ENCODE peak calls at places on chromosomes 4 and X, in seven cellular contexts. S is T follicular helper cell; H is AG08395; P is activated B cell treated with CpG ODN at 0.5 μM for 24 hours; D is lower leg skin; N is glomerular endothelial cell; O is activated T-cell treated with anti-CD3 and anti-CD28 coated beads, Interleukin-2, amount 50 U/mL, for 48 hours. W is an unnamed sample.

GRCh38 chrX:7071390-7071789 is 76.1 kb upstream of the STS start:
- DNase-seq in S (no peak), D (no peak), O (no peak), P (no peak), N (no peak), H (no peak), W (no peak)

GRCh38 chr4:180940680-180941079 is 1302.5 kb upstream of the TENM3 start:
- DNase-seq in N (no peak), D (no peak), S (no peak), H (no peak), O (no peak), P (no peak), W (no peak)

GRCh38 chr4:6546681-6547447 is 28.1 kb upstream of the MAN2B2 start:
- DNase-seq in N (peak), D (no peak), S (no peak), O (peak), H (peak), P (no peak), W (peak)

GRCh38 chr4:28523791-28524190 is 1663.2 kb downstream of the STIM2 start:
- DNase-seq in P (no peak), S (no peak), N (no peak), H (no peak), D (no peak), O (no peak), W (no peak)

GRCh38 chr4:173333658-173334084 is 487 bp downstream of the HMGB2 start:
- DNase-seq in S (peak), H (peak), P (no peak), D (peak), O (no peak), N (no peak), W (peak)

GRCh38 chr4:56218230-56218895 is 168.9 kb downstream of the AASDH start:
- DNase-seq in D (no peak), H (no peak), P (no peak), N (no peak), O (no peak), S (no peak), W (no peak)

GRCh38 chr4:45679411-45679810 is 444.4 kb downstream of the GABRG1 start:
- DNase-seq in H (no peak), P (no peak), S (no peak), N (no peak), O (no peak), D (no peak), W (no peak)

GRCh38 chr4:113397114-113397701 is 347.8 kb downstream of the ANK2 start:
- DNase-seq in H (peak), S (no peak), N (no peak), P (no peak), O (no peak), D (no peak), W (no peak)

GRCh38 chrX:118216086-118216485 is 99.5 kb upstream of the KLHL13 start:
- DNase-seq in P (no peak), H (no peak), N (no peak), O (no peak), S (no peak), D (no peak), W (no peak)

GRCh38 chr4:174383783-174384182 is 100.1 kb downstream of the CEP44 start:
- DNase-seq in S (no peak), D (no peak), O (no peak), H (no peak), P (no peak), N (no peak), W (no peak)

GRCh38 chr4:769511-769910 is 56.4 kb downstream of the CPLX1 start:
- DNase-seq in D (no peak), S (no peak), O (no peak), H (no peak), N (no peak), P (no peak), W (no peak)

GRCh38 chrX:101595739-101596419 is 21.9 kb downstream of the ARMCX6 start:
- DNase-seq in S (peak), D (peak), N (peak), P (no peak), H (peak), O (no peak), W (peak)

GRCh38 chr4:186719925-186720694 is 3.5 kb downstream of the FAT1 start:
- DNase-seq in H (no peak), S (no peak), N (no peak), D (no peak), O (no peak), P (no peak), W (peak)

GRCh38 chrX:68487254-68487653 is 11.6 kb upstream of the YIPF6 start:
- DNase-seq in N (no peak), S (no peak), D (no peak), H (no peak), P (no peak), O (no peak), W (no peak)

GRCh38 chr4:52861879-52862604 is at the start of gene RASL11B:
- DNase-seq in S (peak), N (no peak), O (peak), P (peak), H (peak), D (peak), W (peak)

GRCh38 chr4:108586778-108587177 is 33.6 kb upstream of the RPL34 start:
- DNase-seq in S (no peak), N (no peak), H (no peak), D (no peak), P (no peak), O (no peak), W (no peak)

GRCh38 chrX:136310411-136310810 is 9.6 kb downstream of the ADGRG4 start:
- DNase-seq in S (no peak), O (no peak), H (no peak), P (no peak), D (no peak), N (no peak), W (no peak)

GRCh38 chr4:95256108-95256835 is 292.5 kb downstream of the UNC5C start:
- DNase-seq in P (no peak), H (no peak), N (no peak), D (no peak), S (no peak), O (no peak), W (no peak)

GRCh38 chrX:51894697-51895336 is 1.4 kb downstream of the MAGED1 start:
- DNase-seq in N (no peak), S (no peak), H (no peak), D (no peak), O (peak), P (no peak), W (peak)

GRCh38 chr4:80307183-80307735 is 28.3 kb upstream of the CFAP299 start:
- DNase-seq in H (peak), O (no peak), S (no peak), P (no peak), N (no peak), D (no peak), W (no peak)

GRCh38 chrX:119654112-119654531 is 38.8 kb downstream of the SEPTIN6 start:
- DNase-seq in O (no peak), P (no peak), N (no peak), H (no peak), D (no peak), S (peak), W (peak)

W was measured in stimulated activated naive CD8-positive, alpha-beta T cell treated with anti-CD3 and anti-CD28 coated beads, Interleukin-15, Interleukin-2, amounts not matched to agents 100 U/mL and 50 U/mL, for 24 hours.